ENCODE peak calls at places on chromosome 7, in eight cellular contexts. H, B, L, U, V, S, M and D are unnamed samples.

GRCh38 chr7:69682518-69682917 is 84.2 kb downstream of the AUTS2 start:
- DNase-seq in V (no peak), S (no peak), H (no peak), M (no peak), B (no peak), L (no peak), U (no peak), D (no peak)

GRCh38 chr7:81457858-81458522 is 311.9 kb downstream of the HGF start:
- DNase-seq in H (no peak), B (no peak), V (no peak), U (peak), L (no peak), M (no peak), S (peak), D (no peak)

GRCh38 chr7:55556031-55556430 is 16.3 kb downstream of the VOPP1 start:
- DNase-seq in M (no peak), U (no peak), L (no peak), H (no peak), V (no peak), B (no peak), S (no peak), D (no peak)

GRCh38 chr7:123769371-123769770 is 20.6 kb upstream of the WASL start:
- DNase-seq in B (no peak), V (peak), S (peak), H (no peak), L (no peak), U (peak), M (peak), D (no peak)

GRCh38 chr7:119175916-119176627 is 951.6 kb downstream of the ANKRD7 start:
- DNase-seq in U (peak), H (peak), S (peak), B (no peak), L (no peak), V (peak), M (no peak), D (peak)

GRCh38 chr7:159152816-159153215 is 8.1 kb upstream of the VIPR2 start:
- DNase-seq in M (no peak), U (no peak), L (peak), B (no peak), V (no peak), H (no peak), S (no peak), D (no peak)

GRCh38 chr7:111741811-111742240 is 179.5 kb upstream of the IMMP2L start:
- DNase-seq in H (peak), V (peak), M (peak), B (no peak), L (no peak), S (peak), U (peak), D (peak)

GRCh38 chr7:23971031-23971430 is 261.0 kb downstream of the STK31 start:
- DNase-seq in M (no peak), H (no peak), B (no peak), V (no peak), U (no peak), L (no peak), S (peak), D (no peak)

GRCh38 chr7:116591202-116592040 is 66.6 kb downstream of the CAV1 start:
- DNase-seq in S (peak), L (no peak), B (no peak), V (no peak), U (peak), H (no peak), M (no peak), D (peak)

GRCh38 chr7:98168181-98168903 is 42.9 kb upstream of the BHLHA15 start:
- DNase-seq in V (peak), L (no peak), B (peak), S (peak), M (peak), H (peak), U (peak), D (peak)

GRCh38 chr7:64884913-64885370 is 18.1 kb upstream of the ZNF273 start:
- DNase-seq in L (peak), B (no peak), M (no peak), S (no peak), H (no peak), U (no peak), V (no peak), D (no peak)

GRCh38 chr7:112080441-112080840 is 125.8 kb downstream of the DOCK4 start:
- DNase-seq in S (peak), U (peak), V (peak), B (no peak), H (no peak), M (no peak), L (no peak), D (no peak)

GRCh38 chr7:157228864-157229422 is 90.2 kb downstream of the UBE3C start:
- DNase-seq in V (no peak), L (no peak), U (peak), H (no peak), M (no peak), S (peak), B (no peak), D (no peak)

GRCh38 chr7:72032934-72033333 is 379.2 kb downstream of the CALN1 start:
- DNase-seq in L (no peak), U (no peak), M (no peak), S (no peak), V (no peak), B (no peak), H (no peak), D (peak)

GRCh38 chr7:91598791-91599190 is 281.7 kb downstream of the MTERF1 start:
- DNase-seq in V (no peak), S (no peak), L (no peak), B (no peak), U (no peak), H (no peak), M (no peak), D (no peak)

GRCh38 chr7:28573751-28574295 is 161.5 kb downstream of the CREB5 start:
- DNase-seq in V (no peak), B (no peak), L (no peak), M (no peak), U (peak), H (no peak), S (no peak), D (no peak)

GRCh38 chr7:155225095-155225494 is 72.6 kb upstream of the INSIG1 start:
- DNase-seq in V (no peak), U (no peak), L (no peak), M (no peak), S (no peak), H (no peak), B (no peak), D (no peak)

GRCh38 chr7:132428247-132428919 is 147.9 kb downstream of the PLXNA4 start:
- DNase-seq in B (no peak), H (no peak), L (no peak), M (peak), S (no peak), V (no peak), U (no peak), D (no peak)

GRCh38 chr7:55095672-55096071 is 76.9 kb downstream of the EGFR start:
- DNase-seq in S (no peak), U (no peak), M (no peak), L (no peak), H (no peak), V (no peak), B (no peak), D (no peak)

GRCh38 chr7:150862356-150862755 is 10.0 kb downstream of the AOC1 start:
- DNase-seq in U (no peak), B (no peak), V (no peak), M (no peak), H (no peak), S (no peak), L (peak), D (no peak)

GRCh38 chr7:44665531-44666213 is 59.2 kb downstream of the OGDH start:
- DNase-seq in H (no peak), V (no peak), B (no peak), M (no peak), U (peak), S (peak), L (no peak), D (peak)

GRCh38 chr7:128000854-128001265 is 30.4 kb downstream of the LRRC4 start:
- DNase-seq in V (no peak), H (no peak), U (peak), L (no peak), B (no peak), S (no peak), M (no peak), D (no peak)